ENCODE peak calls at places on chromosomes 16 and 17, in eight cellular contexts. E is Peyer's patch, Q is GM13977, P is fibroblast of pulmonary artery, H is AG09309, T is neural crest cell, X is colonic mucosa, F is GM12865. Z is an unnamed sample.

GRCh38 chr17:50630524-50631194 is 4.0 kb upstream of the ABCC3 start:
- DNase-seq in P (peak; percentile 29), F (peak; percentile 52), E (peak; percentile 39), H (no peak), Q (peak; percentile 78), X (peak; percentile 94), T (no peak), Z (peak; percentile 51)

GRCh38 chr16:268141-269053 is 7.3 kb downstream of the RGS11 start:
- DNase-seq in X (peak; percentile 71), H (no peak), Q (no peak), T (no peak), F (no peak), P (no peak), E (no peak), Z (no peak)

GRCh38 chr17:79413591-79413990 is 197.3 kb downstream of the RBFOX3 start:
- DNase-seq in T (no peak), Q (no peak), E (no peak), X (no peak), F (no peak), P (no peak), H (no peak), Z (no peak)

GRCh38 chr17:78322858-78323455 is 36.9 kb downstream of the SOCS3 start:
- DNase-seq in H (no peak), E (no peak), F (no peak), P (peak; percentile 66), Q (no peak), X (no peak), T (no peak), Z (no peak)

GRCh38 chr17:36675250-36675649 is 73.9 kb downstream of the MRM1 start:
- DNase-seq in H (no peak), Q (no peak), E (peak; percentile 31), F (peak; percentile 42), X (no peak), P (no peak), T (no peak), Z (no peak)

GRCh38 chr16:80273635-80274538 is 266.9 kb upstream of the DYNLRB2 start:
- DNase-seq in X (no peak), Q (no peak), E (no peak), F (no peak), H (peak; percentile 46), P (no peak), T (no peak), Z (no peak)

GRCh38 chr16:55501549-55502322 is 7.1 kb upstream of the LPCAT2 start:
- DNase-seq in T (no peak), F (no peak), Q (peak; percentile 24), E (no peak), P (no peak), H (no peak), X (peak; percentile 52), Z (no peak)

GRCh38 chr16:58082381-58082780 is 46.8 kb downstream of the CFAP20 start:
- DNase-seq in H (no peak), X (no peak), E (no peak), F (no peak), P (no peak), T (no peak), Q (no peak), Z (no peak)

GRCh38 chr17:78538033-78538776 is 39.0 kb downstream of the DNAH17 start:
- DNase-seq in Q (no peak), X (no peak), P (peak; percentile 28), H (no peak), E (no peak), F (peak; percentile 42), T (no peak), Z (no peak)

GRCh38 chr17:57696050-57696449 is 49.0 kb downstream of the CCDC182 start:
- DNase-seq in Q (no peak), F (no peak), T (no peak), P (no peak), H (no peak), X (no peak), E (no peak), Z (no peak)

GRCh38 chr16:79286646-79287423 is 313.7 kb downstream of the MAF start:
- DNase-seq in E (peak; percentile 67), H (no peak), Q (peak; percentile 16), T (no peak), P (no peak), X (peak; percentile 25), F (peak; percentile 64), Z (peak; percentile 12)

GRCh38 chr17:1147664-1148063 is 32.1 kb downstream of the ABR start:
- DNase-seq in T (peak; percentile 56), F (no peak), E (no peak), H (no peak), Q (no peak), X (peak; percentile 91), P (peak; percentile 53), Z (no peak)

DNA sequence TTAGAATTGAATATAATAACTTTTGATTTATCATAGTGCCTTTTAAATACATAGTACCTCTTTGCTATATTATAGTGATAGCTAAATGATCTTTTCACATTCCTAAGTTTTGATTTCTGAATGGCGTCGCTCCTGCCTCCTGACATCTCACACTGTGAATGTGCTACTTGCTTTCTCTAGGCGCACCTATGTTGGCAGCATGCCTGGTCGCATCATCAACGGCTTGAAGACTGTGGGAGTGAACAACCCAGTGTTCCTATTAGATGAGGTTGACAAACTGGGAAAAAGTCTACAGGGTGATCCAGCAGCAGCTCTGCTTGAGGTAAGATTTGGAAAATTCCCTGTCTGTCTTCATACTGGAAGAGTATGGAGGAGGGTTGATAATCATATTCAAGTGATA is 29.8 kb upstream of the ABCC11 start:
- DNase-seq in T (no peak), F (no peak), H (no peak), P (no peak), X (peak; percentile 26), E (no peak), Q (no peak), Z (no peak)
- TF ChIP-seq CTCF in T (no peak), F (no peak), H (no peak), P (no peak), X (no peak), E (no peak), Q (no peak), Z (no peak)

DNA sequence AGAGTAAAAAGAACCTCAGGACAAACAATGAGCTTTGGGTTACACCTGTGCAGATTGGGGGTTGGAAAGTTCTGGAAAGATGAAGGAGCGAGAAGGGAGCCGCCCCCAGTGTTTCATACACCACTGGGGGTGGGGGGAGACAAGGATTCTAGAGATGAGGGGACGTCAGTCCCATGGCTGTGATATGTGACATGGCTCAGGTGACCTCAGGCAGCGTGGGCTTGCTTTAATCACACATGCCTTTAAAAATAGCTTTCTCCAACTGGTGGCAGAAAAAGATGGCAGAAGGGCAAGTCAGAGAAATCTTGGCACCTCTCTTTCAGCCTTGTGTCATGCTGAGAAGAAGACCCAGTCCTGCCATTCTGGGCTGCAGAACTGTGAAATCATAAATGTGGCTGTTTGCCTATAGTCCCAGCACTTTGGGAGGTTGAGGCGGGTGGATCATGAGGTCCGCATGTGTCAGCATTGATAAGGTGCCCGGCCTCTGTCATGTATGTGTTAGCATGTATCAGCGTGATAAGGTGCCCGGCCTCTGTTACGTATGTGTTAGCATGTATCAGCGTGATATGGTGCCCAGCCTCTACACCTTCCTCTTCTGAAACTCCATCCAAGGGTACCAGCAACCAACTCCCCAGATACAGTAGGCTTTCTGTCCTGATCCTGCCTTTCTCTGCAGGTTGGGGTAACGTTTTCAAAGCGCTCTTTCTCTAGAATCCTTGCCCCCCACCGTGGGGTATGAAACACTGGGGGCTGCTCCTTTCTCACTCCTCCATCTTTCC is 25.0 kb downstream of the WIPI1 start:
- DNase-seq in X (no peak), T (no peak), P (no peak), E (no peak), Q (no peak), F (no peak), H (no peak), Z (no peak)
- TF ChIP-seq CTCF in X (no peak), T (peak; percentile 13), P (no peak), E (no peak), Q (no peak), F (no peak), H (no peak), Z (no peak)

DNA sequence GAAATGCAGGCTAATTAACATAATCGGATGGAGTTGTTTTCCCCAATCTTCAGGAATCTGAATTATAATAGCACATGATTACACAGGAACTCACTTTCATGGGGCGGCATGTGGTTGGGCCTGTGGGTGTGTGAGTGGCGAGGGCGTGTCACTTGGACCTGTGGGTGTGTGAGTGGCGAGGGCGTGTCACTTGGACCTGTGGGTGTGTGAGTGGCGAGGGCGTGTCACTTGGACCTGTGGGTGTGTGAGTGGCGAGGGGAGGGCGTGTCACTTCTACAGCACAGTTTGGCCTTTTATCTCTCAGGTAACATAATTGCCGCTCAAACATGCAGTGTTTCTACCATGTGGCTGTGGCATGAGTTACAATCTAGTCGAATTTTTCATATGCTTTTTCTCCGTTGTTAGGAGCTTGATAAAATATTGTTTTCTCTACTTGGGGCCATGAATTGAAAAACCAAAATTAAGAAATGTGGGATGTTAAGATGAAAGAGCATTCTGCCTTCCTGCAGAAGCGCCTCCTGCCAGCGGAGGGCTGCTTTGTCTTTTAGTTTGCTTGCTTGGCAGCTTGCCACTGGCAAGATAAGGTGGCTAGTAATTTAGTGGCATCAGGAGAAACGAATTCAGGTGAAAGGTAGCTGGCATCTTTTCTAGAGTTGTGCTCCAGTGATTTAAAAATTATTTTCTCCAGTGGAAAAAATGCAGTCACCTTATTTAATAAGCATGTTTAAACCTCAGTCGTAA is 36.2 kb downstream of the USP10 start:
- DNase-seq in X (peak; percentile 79), P (peak; percentile 41), F (no peak), E (no peak), H (no peak), T (no peak), Q (no peak), Z (peak; percentile 39)
- TF ChIP-seq CTCF in X (no peak), P (no peak), F (no peak), E (no peak), H (no peak), T (peak; percentile 19), Q (no peak), Z (peak; percentile 14)

GRCh38 chr16:70714526-70715112 is 28.8 kb upstream of the MTSS2 start:
- DNase-seq in F (no peak), P (no peak), X (no peak), T (no peak), H (no peak), Q (no peak), E (no peak), Z (no peak)

GRCh38 chr16:70715860-70716357 is 30.1 kb upstream of the MTSS2 start:
- DNase-seq in F (no peak), H (peak; percentile 29), Q (no peak), T (no peak), E (no peak), X (no peak), P (peak; percentile 68), Z (no peak)

GRCh38 chr16:70713781-70714180 is 27.9 kb upstream of the MTSS2 start:
- DNase-seq in T (no peak), H (no peak), Q (no peak), F (no peak), X (no peak), P (no peak), E (no peak), Z (no peak)

GRCh38 chr16:70717065-70717464 is 31.2 kb upstream of the MTSS2 start:
- DNase-seq in F (no peak), H (no peak), X (no peak), Q (no peak), T (no peak), E (no peak), P (no peak), Z (no peak)

DNA sequence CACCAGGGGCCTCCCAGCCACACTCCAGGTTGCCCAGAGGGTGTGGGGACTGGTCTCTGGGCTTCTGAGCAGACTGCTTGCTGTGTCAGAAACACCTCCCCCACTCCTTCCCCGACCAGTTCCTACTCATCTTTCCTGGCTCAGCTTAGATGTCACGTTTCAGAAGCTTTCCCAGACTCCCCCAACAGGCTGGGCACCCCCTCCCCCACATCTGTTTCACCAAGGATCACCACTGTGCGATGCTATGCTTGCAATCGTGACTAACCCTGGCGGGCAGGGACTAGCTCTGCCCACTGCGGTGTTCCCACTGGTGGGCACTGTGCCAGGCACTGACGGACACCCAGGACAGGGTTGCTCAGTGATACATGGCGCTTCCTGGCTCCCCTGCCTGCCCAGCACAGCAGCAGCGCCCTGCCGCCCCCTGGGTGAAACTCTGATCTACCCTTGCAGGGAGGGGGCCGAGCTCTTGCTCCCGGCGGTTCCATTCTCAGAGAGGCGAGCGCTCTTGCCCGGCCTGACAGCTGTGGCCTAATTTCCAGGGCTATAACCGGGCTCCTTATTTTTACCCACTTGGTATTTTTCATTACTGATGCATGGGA is 29.4 kb upstream of the MTSS2 start:
- DNase-seq in F (no peak), E (peak; percentile 30), X (peak; percentile 50), P (peak; percentile 95), H (peak; percentile 99), Q (no peak), T (no peak), Z (no peak)
- TF ChIP-seq CTCF in F (no peak), E (no peak), X (no peak), P (peak; percentile 7), H (no peak), Q (no peak), T (no peak), Z (no peak)